ENCODE peak calls at places on chromosomes 16 and 17, in four cellular contexts. T, N, F and O are unnamed samples.
A peak's percentile ranks its signal among the peaks of the same experiment; 100 is the strongest.

GRCh38 chr16:28067604-28068382 is 4.3 kb upstream of the GSG1L start:
- DNase-seq in T (peak; percentile 74), N (no peak), F (no peak), O (no peak)

GRCh38 chr16:85626191-85626951 is 13.2 kb downstream of the GSE1 start:
- DNase-seq in T (no peak), F (peak; percentile 47), N (no peak), O (no peak)

GRCh38 chr17:81432873-81433451 is 37.7 kb downstream of the BAHCC1 start:
- DNase-seq in F (peak; percentile 94), N (no peak), T (no peak), O (no peak)

GRCh38 chr17:69084911-69085310 is 24.2 kb upstream of the ABCA9 start:
- DNase-seq in N (no peak), T (no peak), F (no peak), O (no peak)

GRCh38 chr17:68437979-68438877 is 19.1 kb downstream of the WIPI1 start:
- DNase-seq in N (no peak), F (peak; percentile 72), T (peak; percentile 47), O (no peak)

GRCh38 chr16:9389543-9390207 is 298.2 kb downstream of the HAPSTR1 start:
- DNase-seq in N (no peak), T (no peak), F (no peak), O (no peak)

GRCh38 chr17:61205931-61206330 is 193.7 kb upstream of the TBX2 start:
- DNase-seq in T (peak; percentile 31), N (no peak), F (no peak), O (no peak)

GRCh38 chr16:86578499-86579267 is at the start of gene FOXL1:
- DNase-seq in N (no peak), F (no peak), T (peak; percentile 80), O (no peak)

GRCh38 chr16:69924777-69925191 is 26.4 kb upstream of the CLEC18A start:
- DNase-seq in T (peak; percentile 81), F (no peak), N (peak; percentile 70), O (no peak)

DNA sequence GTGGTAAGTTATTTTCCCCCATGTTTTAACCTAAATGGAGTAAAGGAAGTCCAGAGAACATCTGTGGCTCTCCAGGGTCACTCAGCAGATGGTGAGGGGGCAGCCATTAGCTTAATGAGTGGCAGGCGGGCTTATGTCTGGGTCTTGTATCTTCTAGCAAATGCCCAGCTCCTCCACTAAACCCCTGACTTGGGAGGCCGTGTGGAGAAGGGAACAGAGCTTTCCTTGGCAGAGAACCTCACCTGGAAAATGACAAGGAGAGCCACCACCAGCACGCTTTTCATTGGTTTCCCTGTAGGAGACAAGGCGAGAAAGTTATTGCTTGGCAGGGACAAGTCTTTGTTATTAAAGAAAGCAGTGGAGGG is 6.6 kb downstream of the CCR7 start:
- DNase-seq in N (no peak), T (no peak), F (no peak), O (no peak)
- H3K4me1 ChIP-seq in N (peaks cover 4% of the 10 kb centered on the region), T (peaks cover 36% of the 10 kb centered on the region), F (peaks cover 22% of the 10 kb centered on the region), O (peaks cover 32% of the 10 kb centered on the region)

GRCh38 chr17:79126139-79126538 is 51.5 kb downstream of the ENGASE start:
- DNase-seq in T (no peak), N (no peak), F (peak; percentile 26), O (no peak)
- TF ChIP-seq CTCF in T (no peak), N (no peak), F (no peak), O (no peak)

GRCh38 chr17:1043601-1044251 is 46.8 kb downstream of the TIMM22 start:
- DNase-seq in T (no peak), N (peak; percentile 38), F (no peak), O (no peak)
- H3K4me1 ChIP-seq in T (peaks cover 17% of the 10 kb centered on the region), N (peaks cover 35% of the 10 kb centered on the region), F (peaks cover 17% of the 10 kb centered on the region), O (peaks cover 17% of the 10 kb centered on the region)

GRCh38 chr17:21214015-21214776 is at the start of gene TMEM11:
- DNase-seq in T (peak; percentile 94), N (peak; percentile 87), F (peak; percentile 96), O (peak; percentile 74)
- TF ChIP-seq CTCF in T (peak; percentile 24), N (peak; percentile 7), F (no peak), O (no peak)

GRCh38 chr17:9705745-9706144 is 60.4 kb downstream of the USP43 start:
- DNase-seq in T (no peak), F (no peak), N (no peak), O (no peak)
- H3K4me1 ChIP-seq in T (no peaks in the 10 kb centered on the region), F (no peaks in the 10 kb centered on the region), N (no peaks in the 10 kb centered on the region), O (no peaks in the 10 kb centered on the region)

GRCh38 chr16:65548470-65548869 is 426.6 kb upstream of the CDH11 start:
- DNase-seq in N (no peak), F (no peak), T (peak; percentile 13), O (no peak)
- TF ChIP-seq CTCF in N (no peak), F (no peak), T (peak; percentile 9), O (no peak)

DNA sequence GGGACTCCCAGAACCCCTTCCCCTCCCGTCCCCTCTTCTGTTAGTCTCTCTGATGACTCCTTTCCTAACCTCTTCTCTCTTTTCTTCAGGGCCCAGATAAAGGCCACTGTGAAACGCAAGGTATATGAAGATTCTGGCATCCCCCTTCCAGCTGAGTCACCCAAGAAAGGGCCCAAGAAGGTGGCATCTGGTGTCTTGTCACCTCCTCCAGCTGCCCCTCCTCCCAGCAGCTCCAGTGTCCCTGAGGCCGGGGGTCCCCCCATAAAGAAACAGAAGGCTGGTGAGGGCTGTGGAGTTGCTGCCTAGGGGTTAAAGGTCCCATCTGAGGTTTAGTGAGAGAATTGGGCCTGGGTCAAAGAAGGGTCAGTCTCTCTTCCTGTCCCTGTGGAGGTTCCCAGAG is 4.0 kb downstream of the RNASEK start:
- DNase-seq in F (no peak), N (no peak), T (no peak), O (no peak)
- H3K4me1 ChIP-seq in F (peaks cover 57% of the 10 kb centered on the region), N (peaks cover 18% of the 10 kb centered on the region), T (peaks cover 8% of the 10 kb centered on the region), O (peaks cover 28% of the 10 kb centered on the region)

DNA sequence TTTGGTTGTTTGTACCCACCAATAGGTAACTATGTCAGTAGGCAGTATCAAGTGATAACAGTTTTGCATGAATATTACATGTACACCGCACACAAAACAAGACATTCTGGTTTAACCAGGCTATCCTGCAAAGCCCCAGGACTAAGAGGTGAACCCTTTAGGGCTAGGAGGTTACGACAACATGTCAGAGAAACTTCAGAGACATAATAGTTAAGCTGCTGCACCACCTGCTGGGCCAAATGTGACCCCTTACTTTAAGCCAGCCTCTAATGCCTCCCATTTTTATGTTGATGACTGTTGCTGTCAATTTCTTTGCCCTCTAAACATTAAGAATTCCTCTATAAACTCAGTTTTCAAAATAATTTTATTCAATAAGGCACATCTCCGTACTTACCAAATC is 15.4 kb downstream of the SRP68 start:
- DNase-seq in F (no peak), T (no peak), N (no peak), O (no peak)
- TF ChIP-seq CTCF in F (no peak), T (no peak), N (no peak), O (peak; percentile 71)

GRCh38 chr17:1206016-1206787 is 26.4 kb upstream of the ABR start:
- DNase-seq in T (no peak), F (no peak), N (no peak), O (no peak)
- H3K4me1 ChIP-seq in T (no peaks in the 10 kb centered on the region), F (peaks cover 19% of the 10 kb centered on the region), N (no peaks in the 10 kb centered on the region), O (peaks cover 11% of the 10 kb centered on the region)

GRCh38 chr16:84143784-84144199 is 1.2 kb downstream of the HSDL1 start:
- DNase-seq in T (no peak), F (no peak), N (no peak), O (no peak)

GRCh38 chr16:84139628-84140258 is 5.2 kb downstream of the HSDL1 start:
- DNase-seq in N (no peak), T (no peak), F (no peak), O (no peak)

GRCh38 chr16:84143081-84143480 is 1.9 kb downstream of the HSDL1 start:
- DNase-seq in F (no peak), N (no peak), T (no peak), O (no peak)

GRCh38 chr16:84138824-84139627 is 6.0 kb downstream of the HSDL1 start:
- DNase-seq in T (peak; percentile 52), N (no peak), F (peak; percentile 37), O (no peak)

GRCh38 chr16:84141143-84141670 is 3.8 kb downstream of the HSDL1 start:
- DNase-seq in T (no peak), F (no peak), N (no peak), O (no peak)
- TF ChIP-seq CTCF in T (no peak), F (no peak), N (no peak), O (no peak)